ENCODE peak calls at places on chromosome 14, in five cellular contexts. D is dorsolateral prefrontal cortex, T is upper lobe of left lung, L is HCT116, Z is IMR-90. N is an unnamed sample.

GRCh38 chr14:95497561-95498011 is 18.9 kb downstream of the SYNE3 start:
- DNase-seq in D (no peak), T (no peak), L (no peak), Z (no peak), N (no peak)

GRCh38 chr14:72616811-72617210 is 277.1 kb downstream of the DPF3 start:
- DNase-seq in D (no peak), T (no peak), L (no peak), Z (no peak), N (no peak)

GRCh38 chr14:72576258-72576657 is 317.6 kb downstream of the DPF3 start:
- DNase-seq in D (no peak), T (no peak), L (no peak), Z (peak; percentile 41), N (no peak)

GRCh38 chr14:101588286-101588975 is 27.1 kb downstream of the DIO3 start:
- DNase-seq in D (no peak), T (no peak), L (no peak), Z (no peak), N (no peak)

GRCh38 chr14:79586401-79586800 is 624.9 kb downstream of the DIO2 start:
- DNase-seq in D (no peak), T (peak; percentile 39), L (no peak), Z (no peak), N (no peak)

GRCh38 chr14:68408680-68409079 is 384.2 kb downstream of the ZFP36L1 start:
- DNase-seq in D (no peak), T (no peak), L (no peak), Z (peak; percentile 48), N (no peak)

GRCh38 chr14:72000907-72001306 is 68.7 kb downstream of the RGS6 start:
- DNase-seq in D (peak; percentile 48), T (peak; percentile 17), L (no peak), Z (no peak), N (no peak)

GRCh38 chr14:23494223-23494622 is 24.7 kb downstream of the NGDN start:
- DNase-seq in D (no peak), T (no peak), L (no peak), Z (peak; percentile 48), N (peak; percentile 42)

GRCh38 chr14:45135181-45135580 is 549 bp upstream of the FANCM start:
- DNase-seq in D (no peak), T (no peak), L (no peak), Z (peak; percentile 43), N (peak; percentile 16)

GRCh38 chr14:101780887-101781239 is 19.4 kb downstream of the PPP2R5C start:
- DNase-seq in D (no peak), T (peak; percentile 65), L (no peak), Z (no peak), N (no peak)

GRCh38 chr14:45051180-45051579 is 32.7 kb upstream of the PRPF39 start:
- DNase-seq in D (no peak), T (no peak), L (no peak), Z (no peak), N (no peak)

GRCh38 chr14:72745546-72745945 is 148.4 kb downstream of the DPF3 start:
- DNase-seq in D (no peak), T (no peak), L (no peak), Z (peak; percentile 89), N (peak; percentile 80)

GRCh38 chr14:104131968-104132732 is 6.2 kb upstream of the KIF26A start:
- DNase-seq in D (peak; percentile 24), T (peak; percentile 21), L (no peak), Z (no peak), N (no peak)

GRCh38 chr14:68306934-68307758 is 485.7 kb downstream of the ZFP36L1 start:
- DNase-seq in D (no peak), T (no peak), L (peak; percentile 21), Z (peak; percentile 51), N (no peak)

GRCh38 chr14:101774006-101774755 is 12.7 kb downstream of the PPP2R5C start:
- DNase-seq in D (peak; percentile 54), T (no peak), L (no peak), Z (no peak), N (no peak)

GRCh38 chr14:86672071-86672470 is 1142.1 kb downstream of the FLRT2 start:
- DNase-seq in D (no peak), T (no peak), L (no peak), Z (no peak), N (no peak)

GRCh38 chr14:86673523-86673969 is 1143.6 kb downstream of the FLRT2 start:
- DNase-seq in D (no peak), T (no peak), L (no peak), Z (peak; percentile 1), N (no peak)

GRCh38 chr14:86675059-86675458 is 1145.1 kb downstream of the FLRT2 start:
- DNase-seq in D (no peak), T (no peak), L (no peak), Z (no peak), N (no peak)
- TF ChIP-seq CTCF in D (no peak), T (no peak), L (no peak), Z (no peak), N (no peak)

GRCh38 chr14:88829685-88830302 is 5.3 kb downstream of the TTC8 start:
- DNase-seq in D (no peak), T (no peak), L (no peak), Z (no peak), N (no peak)

GRCh38 chr14:88825503-88825902 is 1.1 kb downstream of the TTC8 start:
- DNase-seq in D (no peak), T (no peak), L (no peak), Z (no peak), N (no peak)

GRCh38 chr14:88831285-88831684 is 6.8 kb downstream of the TTC8 start:
- DNase-seq in D (no peak), T (no peak), L (peak; percentile 13), Z (peak; percentile 81), N (peak; percentile 23)

GRCh38 chr14:88825078-88825458 is 617 bp downstream of the TTC8 start:
- DNase-seq in D (no peak), T (no peak), L (no peak), Z (peak; percentile 23), N (no peak)

GRCh38 chr14:88829188-88829587 is 4.7 kb downstream of the TTC8 start:
- DNase-seq in D (no peak), T (no peak), L (no peak), Z (no peak), N (no peak)
- H3K4me3 ChIP-seq in D (no peak overlapping the region), T (no peak overlapping the region), L (no peak overlapping the region), Z (no peak overlapping the region), N (no peak overlapping the region)

GRCh38 chr14:96635850-96636249 is 133.7 kb downstream of the PAPOLA start:
- DNase-seq in D (no peak), T (no peak), L (no peak), Z (no peak), N (no peak)
- H3K27ac ChIP-seq in D (no peak overlapping the region), T (no peak overlapping the region), L (no peak overlapping the region), Z (no peak overlapping the region), N (no peak overlapping the region)

GRCh38 chr14:64752909-64753308 is 48.7 kb downstream of the PLEKHG3 start:
- DNase-seq in D (no peak), T (no peak), L (no peak), Z (no peak), N (no peak)
- TF ChIP-seq CTCF in D (no peak), T (no peak), L (no peak), Z (no peak), N (no peak)

DNA sequence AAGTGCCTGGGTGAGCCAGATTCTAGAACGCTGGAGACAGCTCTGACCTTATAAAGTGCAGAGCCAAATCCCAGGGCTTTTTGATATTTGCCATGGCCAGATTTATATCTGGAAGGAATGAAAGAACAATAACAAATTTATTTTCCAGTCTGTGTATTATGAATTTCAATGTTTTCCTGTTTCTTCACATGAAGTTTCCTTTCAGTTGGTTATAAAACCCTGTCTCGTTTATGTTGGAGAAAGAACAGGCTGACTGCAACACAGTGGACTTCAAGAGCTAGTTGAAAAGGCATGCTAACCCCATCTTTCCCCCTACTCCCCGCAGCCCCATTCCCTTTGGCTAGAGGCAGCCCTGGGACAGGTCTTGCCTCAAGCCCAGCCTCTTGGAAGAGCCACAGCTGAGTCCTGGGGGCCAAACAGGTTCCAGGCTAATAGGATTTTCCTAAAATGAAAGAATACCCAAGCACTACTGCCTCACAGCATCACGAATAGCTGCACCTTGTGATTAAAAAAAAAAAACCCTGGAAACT is 1.7 kb downstream of the FBLN5 start:
- DNase-seq in D (no peak), T (no peak), L (no peak), Z (no peak), N (no peak)
- H3K4me3 ChIP-seq in D (peak overlapping the region; percentile 62), T (peak overlapping the region; percentile 55), L (no peak overlapping the region), Z (peak overlapping the region; percentile 72), N (peak overlapping the region; percentile 56)

GRCh38 chr14:54784657-54785056 is 118.0 kb downstream of the GCH1 start:
- DNase-seq in D (no peak), T (no peak), L (no peak), Z (no peak), N (no peak)
- H3K27ac ChIP-seq in D (no peak overlapping the region), T (no peak overlapping the region), L (no peak overlapping the region), Z (no peak overlapping the region), N (no peak overlapping the region)

DNA sequence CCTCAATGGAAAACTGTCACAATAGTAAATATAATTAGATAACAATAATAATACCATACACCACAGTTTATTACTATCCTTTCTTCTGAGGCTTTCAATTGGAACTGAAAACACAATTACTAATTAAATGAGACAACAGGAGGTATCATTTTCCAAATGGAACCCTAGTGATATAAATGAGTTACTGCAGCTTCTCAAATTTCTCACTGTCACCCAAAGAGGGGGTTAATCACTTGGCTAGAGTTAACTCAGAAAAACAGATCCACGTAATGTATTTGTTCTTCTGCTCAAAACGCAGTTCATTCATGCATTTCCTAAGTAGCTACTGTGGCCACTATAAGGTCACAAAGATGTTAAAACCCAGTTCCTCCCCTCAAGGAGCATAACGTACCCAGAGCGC is 120.9 kb upstream of the FOXN3 start:
- DNase-seq in D (no peak), T (no peak), L (no peak), Z (no peak), N (no peak)
- TF ChIP-seq CTCF in D (no peak), T (no peak), L (no peak), Z (no peak), N (no peak)

GRCh38 chr14:51652168-51653095 is 722 bp downstream of the FRMD6 start:
- DNase-seq in D (peak; percentile 75), T (peak; percentile 92), L (no peak), Z (no peak), N (no peak)

GRCh38 chr14:51654549-51654879 is 2.8 kb downstream of the FRMD6 start:
- DNase-seq in D (no peak), T (no peak), L (no peak), Z (no peak), N (no peak)

GRCh38 chr14:51651388-51652167 is at the start of gene FRMD6:
- DNase-seq in D (peak; percentile 84), T (peak; percentile 96), L (peak; percentile 68), Z (peak; percentile 90), N (peak; percentile 90)

GRCh38 chr14:51653855-51654548 is 2.3 kb downstream of the FRMD6 start:
- DNase-seq in D (no peak), T (no peak), L (no peak), Z (peak; percentile 31), N (no peak)

GRCh38 chr14:51653096-51653814 is 1.5 kb downstream of the FRMD6 start:
- DNase-seq in D (no peak), T (no peak), L (no peak), Z (peak; percentile 60), N (no peak)
- H3K4me3 ChIP-seq in D (peak overlapping the region; percentile 74), T (peak overlapping the region; percentile 91), L (peak overlapping the region; percentile 90), Z (peak overlapping the region; percentile 79), N (peak overlapping the region; percentile 95)

N was measured in brain microvascular endothelial cell.